ENCODE peak calls at places on chromosomes 11 and 22, in eight cellular contexts. R, F, N, E, A, U, B and O are unnamed samples.

GRCh38 chr11:16613401-16614381 is 124.8 kb upstream of the C11orf58 start:
- DNase-seq in B (peak), N (peak), F (peak), A (peak), E (peak), R (peak), U (peak), O (peak)

GRCh38 chr11:82867495-82868082 is 32.6 kb downstream of the PRCP start:
- DNase-seq in A (peak), B (no peak), F (peak), N (peak), E (peak), R (no peak), U (peak), O (peak)

GRCh38 chr22:40436460-40437431 is 66.4 kb downstream of the SGSM3 start:
- DNase-seq in B (peak), N (peak), E (peak), R (no peak), U (peak), F (no peak), A (no peak), O (peak)

GRCh38 chr11:76807206-76807875 is 24.2 kb downstream of the TSKU start:
- DNase-seq in E (peak), U (peak), A (peak), N (peak), B (no peak), F (peak), R (peak), O (peak)

GRCh38 chr22:39471421-39472141 is 14.8 kb downstream of the MGAT3 start:
- DNase-seq in E (peak), B (no peak), R (peak), F (no peak), U (no peak), A (no peak), N (no peak), O (no peak)

GRCh38 chr22:41021039-41021654 is 70.0 kb downstream of the RBX1 start:
- DNase-seq in F (peak), U (peak), E (no peak), N (no peak), B (no peak), R (peak), A (no peak), O (no peak)

GRCh38 chr11:69504127-69504526 is 22.7 kb downstream of the LINC01488 start:
- DNase-seq in A (no peak), N (no peak), B (no peak), U (no peak), R (peak), E (no peak), F (no peak), O (no peak)

GRCh38 chr11:88324562-88325345 is 12.8 kb downstream of the CTSC start:
- DNase-seq in U (no peak), N (no peak), F (no peak), R (no peak), E (no peak), A (no peak), B (no peak), O (no peak)

GRCh38 chr11:47028530-47029093 is 92.1 kb downstream of the CSTPP1 start:
- DNase-seq in A (no peak), E (no peak), U (no peak), F (no peak), N (no peak), B (no peak), R (no peak), O (no peak)

GRCh38 chr11:120236169-120237107 is 3.5 kb upstream of the POU2F3 start:
- DNase-seq in N (no peak), R (no peak), A (no peak), E (no peak), U (no peak), B (no peak), F (no peak), O (no peak)

GRCh38 chr22:43829904-43830851 is 18.1 kb upstream of the EFCAB6 start:
- DNase-seq in F (peak), A (no peak), U (peak), R (peak), N (peak), B (no peak), E (no peak), O (no peak)

GRCh38 chr11:124238512-124238911 is 2.4 kb upstream of the OR8G1 start:
- DNase-seq in U (no peak), B (no peak), A (no peak), R (no peak), F (no peak), N (no peak), E (no peak), O (no peak)

GRCh38 chr11:64870176-64870892 is 8.1 kb downstream of the EHD1 start:
- DNase-seq in R (no peak), F (no peak), N (no peak), B (peak), U (no peak), E (no peak), A (no peak), O (no peak)

GRCh38 chr11:11230802-11231562 is 122.1 kb downstream of the CSNK2A3 start:
- DNase-seq in E (no peak), N (no peak), B (no peak), F (no peak), U (peak), R (no peak), A (no peak), O (no peak)

GRCh38 chr11:34345012-34345804 is 12.6 kb downstream of the ABTB2 start:
- DNase-seq in A (no peak), N (peak), R (no peak), F (peak), E (no peak), U (no peak), B (peak), O (no peak)

GRCh38 chr11:75654314-75654713 is 14.5 kb downstream of the MAP6 start:
- DNase-seq in F (no peak), B (peak), E (no peak), U (no peak), A (no peak), R (no peak), N (no peak), O (no peak)

GRCh38 chr22:23122216-23122957 is 19.4 kb downstream of the RSPH14 start:
- DNase-seq in U (no peak), E (no peak), F (no peak), R (no peak), A (no peak), B (no peak), N (no peak), O (peak)

GRCh38 chr11:119933164-119933563 is 204.2 kb upstream of the NECTIN1 start:
- DNase-seq in N (no peak), A (no peak), F (no peak), B (no peak), U (no peak), E (no peak), R (peak), O (no peak)

GRCh38 chr11:57798905-57799559 is 37.4 kb downstream of the CTNND1 start:
- DNase-seq in R (no peak), A (no peak), B (peak), F (peak), N (peak), U (no peak), E (no peak), O (no peak)

GRCh38 chr11:33687733-33688479 is 12.7 kb downstream of the C11orf91 start:
- DNase-seq in B (peak), N (no peak), A (no peak), F (no peak), R (no peak), U (peak), E (no peak), O (peak)

GRCh38 chr22:20524004-20524481 is 16.6 kb downstream of the MED15 start:
- DNase-seq in E (peak), N (no peak), R (no peak), B (no peak), F (no peak), U (no peak), A (no peak), O (no peak)

GRCh38 chr11:68038226-68038717 is 553 bp upstream of the TCIRG1 start:
- DNase-seq in E (no peak), A (no peak), R (peak), F (peak), B (no peak), U (no peak), N (no peak), O (no peak)

GRCh38 chr11:106670069-106670468 is 348.2 kb downstream of the GUCY1A2 start:
- DNase-seq in E (no peak), U (no peak), R (no peak), N (no peak), B (no peak), F (no peak), A (no peak), O (no peak)

GRCh38 chr11:88179966-88180629 is 4.9 kb upstream of the RAB38 start:
- DNase-seq in E (no peak), F (no peak), B (peak), U (no peak), N (no peak), R (no peak), A (no peak), O (no peak)

GRCh38 chr11:118748056-118748455 is 42.9 kb downstream of the DDX6 start:
- DNase-seq in R (no peak), U (no peak), F (peak), E (no peak), B (no peak), N (no peak), A (no peak), O (no peak)

GRCh38 chr11:76805206-76805913 is 22.2 kb downstream of the TSKU start:
- DNase-seq in E (peak), B (no peak), F (no peak), A (no peak), R (peak), U (no peak), N (no peak), O (no peak)

GRCh38 chr22:22893891-22894739 is 6.5 kb downstream of the IGLL5 start:
- DNase-seq in E (no peak), R (peak), F (no peak), N (no peak), A (peak), B (no peak), U (no peak), O (no peak)

GRCh38 chr22:38936562-38936961 is 20.8 kb upstream of the APOBEC3A start:
- DNase-seq in A (no peak), U (no peak), E (no peak), N (no peak), R (peak), F (no peak), B (no peak), O (no peak)

GRCh38 chr22:23225724-23226496 is 45.6 kb downstream of the BCR start:
- DNase-seq in R (peak), A (no peak), U (peak), F (no peak), N (no peak), E (peak), B (no peak), O (no peak)

GRCh38 chr22:26860233-26860765 is 202.9 kb downstream of the MIAT start:
- DNase-seq in E (no peak), R (no peak), N (no peak), B (no peak), F (no peak), A (no peak), U (no peak), O (no peak)

GRCh38 chr11:69244286-69244685 is 49.7 kb upstream of the MYEOV start:
- DNase-seq in B (no peak), R (no peak), F (no peak), U (no peak), E (no peak), A (no peak), N (no peak), O (no peak)

GRCh38 chr11:14746857-14747256 is 103.3 kb downstream of the PDE3B start:
- DNase-seq in R (no peak), F (no peak), N (no peak), U (no peak), B (no peak), A (no peak), E (no peak), O (no peak)

GRCh38 chr11:14189874-14190273 is 169.1 kb downstream of the RRAS2 start:
- DNase-seq in E (no peak), A (no peak), N (no peak), R (no peak), U (no peak), F (no peak), B (no peak), O (peak)

GRCh38 chr11:16946477-16947282 is 67.5 kb downstream of the PLEKHA7 start:
- DNase-seq in F (no peak), A (no peak), E (no peak), B (no peak), N (no peak), U (no peak), R (no peak), O (no peak)

GRCh38 chr11:116651098-116651756 is 121.6 kb downstream of the BUD13 start:
- DNase-seq in B (no peak), R (no peak), N (no peak), U (no peak), E (no peak), F (no peak), A (no peak), O (no peak)

GRCh38 chr22:22198751-22199150 is 45.8 kb upstream of the VPREB1 start:
- DNase-seq in A (no peak), U (no peak), E (no peak), N (no peak), R (no peak), B (no peak), F (no peak), O (no peak)

GRCh38 chr22:30861688-30862552 is 106.7 kb downstream of the MORC2 start:
- DNase-seq in R (peak), B (no peak), U (no peak), E (no peak), N (no peak), F (no peak), A (no peak), O (no peak)

GRCh38 chr11:72446929-72447753 is 12.8 kb upstream of the CLPB start:
- DNase-seq in A (no peak), E (peak), R (no peak), U (peak), B (peak), F (no peak), N (peak), O (peak)

GRCh38 chr11:112784323-112785073 is 176.7 kb upstream of the NCAM1 start:
- DNase-seq in B (no peak), A (no peak), F (peak), R (no peak), U (peak), E (no peak), N (peak), O (no peak)

GRCh38 chr22:29157759-29158535 is 47.7 kb upstream of the EMID1 start:
- DNase-seq in F (no peak), N (no peak), U (no peak), A (no peak), R (peak), B (no peak), E (no peak), O (no peak)